ENCODE peak calls at places on chromosome 4, in six cellular contexts. G, P, X, T, B and R are unnamed samples.

GRCh38 chr4:181685911-181686310 is 557.3 kb upstream of the TENM3 start:
- DNase-seq in G (no peak), P (no peak), X (no peak), T (peak; percentile 46), B (no peak), R (no peak)

GRCh38 chr4:71814433-71814832 is 30.6 kb upstream of the GC start:
- DNase-seq in G (no peak), P (no peak), X (no peak), T (no peak), B (no peak), R (no peak)

GRCh38 chr4:154618708-154619315 is 6.4 kb upstream of the FGG start:
- DNase-seq in G (peak; percentile 51), P (no peak), X (no peak), T (peak; percentile 41), B (no peak), R (no peak)

GRCh38 chr4:83582289-83582756 is 46.4 kb downstream of the GPAT3 start:
- DNase-seq in G (no peak), P (peak; percentile 24), X (peak; percentile 37), T (peak; percentile 72), B (peak; percentile 18), R (no peak)

GRCh38 chr4:632926-633325 is 7.6 kb downstream of the PDE6B start:
- DNase-seq in G (no peak), P (no peak), X (no peak), T (no peak), B (no peak), R (no peak)

GRCh38 chr4:25441519-25442117 is 64.6 kb downstream of the ANAPC4 start:
- DNase-seq in G (peak; percentile 52), P (no peak), X (peak; percentile 18), T (peak; percentile 41), B (no peak), R (no peak)

GRCh38 chr4:64846417-64846816 is 437.2 kb upstream of the TECRL start:
- DNase-seq in G (no peak), P (no peak), X (no peak), T (no peak), B (no peak), R (no peak)

GRCh38 chr4:8334786-8335460 is 65.4 kb downstream of the HTRA3 start:
- DNase-seq in G (no peak), P (no peak), X (no peak), T (no peak), B (no peak), R (no peak)

GRCh38 chr4:153488719-153489384 is 22.7 kb downstream of the TMEM131L start:
- DNase-seq in G (no peak), P (peak; percentile 53), X (peak; percentile 65), T (peak; percentile 72), B (no peak), R (no peak)

DNA sequence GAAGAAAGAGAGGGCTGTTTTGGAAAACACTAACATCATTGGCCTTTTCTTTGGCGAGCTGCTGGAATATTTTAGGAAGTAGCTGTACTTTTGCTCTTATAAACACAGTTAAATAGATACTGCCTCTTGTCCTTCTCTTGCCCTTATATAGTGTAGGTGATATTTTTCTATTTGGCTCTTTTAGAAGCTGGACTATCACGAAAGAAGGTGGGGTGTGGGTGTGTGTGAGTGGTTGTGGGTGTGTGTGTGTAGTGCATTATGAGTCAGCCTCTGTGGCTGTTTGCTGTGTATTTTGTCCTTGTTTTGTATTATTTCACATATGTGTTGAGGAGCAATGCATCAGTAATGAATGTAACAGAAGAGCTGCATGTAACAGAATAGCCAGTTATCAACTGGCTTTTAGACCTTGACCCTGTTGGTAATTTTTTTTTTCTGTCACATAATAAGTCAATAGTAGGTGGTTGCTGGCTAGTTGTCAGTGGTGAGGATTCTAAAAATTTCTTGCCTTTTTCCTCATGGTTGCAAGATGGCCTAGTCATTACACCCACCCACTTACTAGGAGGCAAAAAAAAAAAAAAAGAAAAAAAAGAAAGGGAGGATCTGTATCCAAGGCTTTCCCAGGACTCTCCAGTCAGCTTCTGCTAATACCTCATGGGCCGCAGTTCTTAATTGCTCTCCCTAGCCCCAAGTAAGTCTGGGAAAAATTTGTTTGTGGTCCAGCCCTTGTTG is 23.8 kb downstream of the ARHGAP10 start:
- DNase-seq in G (no peak), P (no peak), X (no peak), T (peak; percentile 17), B (no peak), R (no peak)
- H3K27ac ChIP-seq in G (no peak overlapping the region), P (peak overlapping the region; percentile 50), X (peak overlapping the region; percentile 53), T (no peak overlapping the region), B (peak overlapping the region; percentile 58), R (no peak overlapping the region)

DNA sequence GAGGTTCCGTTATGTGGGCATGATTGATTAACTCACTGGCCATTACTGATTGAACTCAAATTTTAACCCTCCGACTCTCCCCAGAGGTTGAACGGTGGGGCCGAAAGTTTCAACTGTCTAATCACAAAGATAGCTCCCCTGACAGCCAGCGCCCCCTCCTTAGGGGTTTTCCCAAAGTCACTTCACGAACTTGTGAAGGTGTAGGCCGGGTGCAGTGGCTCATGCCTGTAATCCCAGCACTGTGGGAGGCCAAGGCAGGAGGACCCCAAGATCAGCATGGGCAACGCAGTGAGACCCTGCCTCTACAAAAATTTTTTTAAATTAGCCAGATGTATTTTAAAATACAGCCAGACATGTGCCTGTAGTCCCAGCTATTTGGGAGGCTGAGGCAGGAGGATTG is 39.8 kb upstream of the RBM47 start:
- DNase-seq in G (no peak), P (no peak), X (no peak), T (no peak), B (no peak), R (no peak)
- H3K27ac ChIP-seq in G (no peak overlapping the region), P (no peak overlapping the region), X (no peak overlapping the region), T (no peak overlapping the region), B (no peak overlapping the region), R (no peak overlapping the region)

GRCh38 chr4:4420421-4420820 is 33.5 kb downstream of the NSG1 start:
- DNase-seq in G (no peak), P (no peak), X (no peak), T (no peak), B (no peak), R (no peak)

GRCh38 chr4:4419896-4420295 is 33.0 kb downstream of the NSG1 start:
- DNase-seq in G (no peak), P (no peak), X (no peak), T (no peak), B (no peak), R (no peak)

GRCh38 chr4:4417886-4418285 is 31.0 kb downstream of the NSG1 start:
- DNase-seq in G (no peak), P (no peak), X (no peak), T (no peak), B (no peak), R (no peak)

GRCh38 chr4:4416981-4417380 is 30.1 kb downstream of the NSG1 start:
- DNase-seq in G (no peak), P (no peak), X (no peak), T (no peak), B (no peak), R (no peak)

DNA sequence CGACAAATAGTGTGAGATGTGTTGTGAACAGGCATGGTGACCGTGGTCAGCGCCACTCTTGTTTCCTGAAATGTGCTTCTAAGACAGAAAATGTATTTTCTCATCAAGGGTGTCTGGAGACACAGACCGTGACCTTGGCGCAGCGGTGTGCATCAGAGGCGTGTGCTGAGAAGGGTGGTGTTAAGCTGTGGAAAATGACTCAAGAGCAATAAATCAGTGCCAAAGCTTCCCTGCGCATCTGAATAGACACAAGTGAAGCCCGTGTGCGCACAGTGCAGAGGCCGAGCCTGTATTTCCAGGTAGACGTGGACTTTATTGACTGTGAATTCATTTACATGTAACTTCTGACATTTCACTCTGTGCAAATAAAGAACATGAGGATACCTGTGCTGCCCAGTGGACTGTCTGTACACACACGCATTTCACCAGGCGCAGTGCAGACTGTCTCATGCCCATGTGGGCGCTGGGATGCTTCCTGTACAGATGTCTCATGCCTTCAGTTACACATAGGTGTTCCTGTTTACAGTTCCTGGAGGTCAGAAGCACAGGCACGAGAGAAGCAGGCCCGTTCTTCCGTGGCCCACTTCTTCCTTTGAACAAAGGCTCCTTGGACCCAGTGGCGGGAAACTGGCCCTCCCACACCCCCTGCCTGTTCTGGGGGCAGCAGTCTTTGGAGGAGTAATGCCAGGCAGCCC is 31.9 kb downstream of the NSG1 start:
- DNase-seq in G (no peak), P (no peak), X (no peak), T (no peak), B (no peak), R (no peak)
- H3K27ac ChIP-seq in G (no peak overlapping the region), P (no peak overlapping the region), X (no peak overlapping the region), T (no peak overlapping the region), B (no peak overlapping the region), R (no peak overlapping the region)

DNA sequence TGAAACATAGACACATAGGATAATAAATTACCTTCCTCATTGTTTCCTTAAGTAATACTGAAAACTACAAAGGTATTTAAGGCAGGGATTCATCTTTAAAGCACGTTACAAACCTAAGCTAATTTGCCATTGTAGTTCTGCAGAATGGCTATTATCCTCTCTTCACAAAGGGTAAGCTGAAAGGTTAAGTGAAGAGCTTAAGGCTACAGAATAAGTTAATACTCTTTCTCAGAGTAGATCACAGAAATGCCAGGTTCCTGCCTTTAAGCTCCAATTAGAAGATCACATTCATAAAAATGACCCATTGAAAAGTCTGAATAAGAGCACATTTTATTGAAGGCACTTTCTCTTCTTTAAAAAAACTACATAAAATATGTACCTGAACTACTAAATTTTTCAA is 42.1 kb upstream of the PRDM5 start:
- DNase-seq in G (no peak), P (no peak), X (no peak), T (no peak), B (no peak), R (no peak)
- H3K27ac ChIP-seq in G (no peak overlapping the region), P (no peak overlapping the region), X (no peak overlapping the region), T (no peak overlapping the region), B (no peak overlapping the region), R (no peak overlapping the region)

DNA sequence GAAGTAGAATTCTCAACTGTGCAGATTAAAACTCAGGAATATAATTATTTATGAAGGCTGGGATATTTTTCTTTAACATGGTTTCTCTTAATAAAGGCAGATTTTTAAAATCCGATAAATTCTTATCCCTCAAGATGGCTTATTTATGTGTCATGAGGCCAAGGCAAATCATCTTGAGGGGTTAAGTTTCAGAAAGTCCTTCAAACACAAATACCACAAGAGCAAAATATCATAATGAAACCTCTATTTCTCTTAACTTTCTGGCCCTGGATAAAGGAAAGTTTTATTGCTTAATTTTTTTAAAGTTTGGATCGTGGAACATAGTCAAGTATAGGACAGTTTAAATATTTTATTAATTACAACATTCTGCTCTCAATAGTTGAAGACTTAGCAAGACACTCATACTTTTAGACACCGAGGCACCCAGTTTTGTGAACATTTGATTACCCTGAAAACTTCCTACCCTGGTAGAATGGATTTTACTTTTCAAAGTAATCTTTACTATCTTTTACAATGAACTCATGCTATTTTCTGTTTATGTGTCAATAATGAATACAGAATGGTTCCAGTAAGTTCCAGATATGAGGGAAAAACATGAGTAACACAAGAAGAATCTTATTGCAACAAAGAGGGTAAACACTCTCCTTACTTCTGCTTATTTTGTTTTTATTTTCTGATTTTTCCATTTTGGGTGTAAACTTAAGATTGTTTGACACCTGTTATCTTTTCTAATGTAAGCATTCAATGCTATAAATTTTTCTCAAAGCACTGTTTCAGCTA is 200.7 kb upstream of the IL15 start:
- DNase-seq in G (no peak), P (no peak), X (no peak), T (no peak), B (no peak), R (no peak)
- H3K27ac ChIP-seq in G (no peak overlapping the region), P (no peak overlapping the region), X (no peak overlapping the region), T (no peak overlapping the region), B (no peak overlapping the region), R (no peak overlapping the region)